ENCODE peak calls at places on chromosomes 11 and 22, in ten cellular contexts. U, P, T, I, K, B, V, O, H and J are unnamed samples.

GRCh38 chr11:76316726-76317125 is 64.2 kb downstream of the THAP12 start:
- DNase-seq in U (no peak), P (no peak), T (no peak), I (no peak), K (no peak), B (no peak), V (no peak), O (no peak), H (no peak), J (no peak)

GRCh38 chr11:31676280-31676982 is 134.7 kb downstream of the PAX6 start:
- DNase-seq in U (no peak), P (no peak), T (no peak), I (no peak), K (no peak), B (no peak), V (peak; percentile 50), O (no peak), H (no peak), J (no peak)

GRCh38 chr11:72723508-72723907 is 28.7 kb downstream of the ARAP1 start:
- DNase-seq in U (no peak), P (no peak), T (no peak), I (no peak), K (no peak), B (peak; percentile 61), V (no peak), O (no peak), H (no peak), J (no peak)

GRCh38 chr22:49954354-49954753 is 6.2 kb upstream of the PIM3 start:
- DNase-seq in U (no peak), P (no peak), T (no peak), I (no peak), K (no peak), B (no peak), V (no peak), O (peak; percentile 73), H (no peak), J (no peak)

GRCh38 chr11:17550455-17551346 is 3.6 kb downstream of the OTOG start:
- DNase-seq in U (no peak), P (no peak), T (no peak), I (no peak), K (no peak), B (peak; percentile 11), V (no peak), O (no peak), H (no peak), J (no peak)

GRCh38 chr11:20048246-20048645 is 112.0 kb downstream of the DBX1 start:
- DNase-seq in U (no peak), P (no peak), T (no peak), I (no peak), K (no peak), B (peak; percentile 66), V (no peak), O (no peak), H (peak; percentile 76), J (no peak)

GRCh38 chr11:131689049-131689925 is 318.9 kb downstream of the NTM start:
- DNase-seq in U (no peak), P (peak; percentile 27), T (no peak), I (no peak), K (no peak), B (no peak), V (no peak), O (no peak), H (no peak), J (no peak)

GRCh38 chr22:22810018-22810427 is 77.6 kb upstream of the IGLL5 start:
- DNase-seq in U (no peak), P (peak; percentile 79), T (no peak), I (peak; percentile 82), K (no peak), B (peak; percentile 21), V (peak; percentile 52), O (peak; percentile 40), H (peak; percentile 11), J (peak; percentile 57)

GRCh38 chr11:86706341-86707131 is 34.1 kb upstream of the ME3 start:
- DNase-seq in U (no peak), P (no peak), T (no peak), I (no peak), K (no peak), B (no peak), V (no peak), O (no peak), H (no peak), J (no peak)

GRCh38 chr11:119412072-119412471 is 10.9 kb downstream of the THY1 start:
- DNase-seq in U (no peak), P (no peak), T (no peak), I (no peak), K (no peak), B (no peak), V (no peak), O (no peak), H (no peak), J (no peak)

GRCh38 chr11:61962213-61963015 is 5.0 kb downstream of the FTH1 start:
- DNase-seq in U (peak; percentile 11), P (no peak), T (no peak), I (no peak), K (no peak), B (no peak), V (peak; percentile 82), O (no peak), H (no peak), J (no peak)

GRCh38 chr11:15565846-15566245 is 451.1 kb downstream of the INSC start:
- DNase-seq in U (no peak), P (no peak), T (no peak), I (peak; percentile 17), K (no peak), B (no peak), V (no peak), O (peak; percentile 25), H (no peak), J (no peak)

GRCh38 chr22:39997421-39997820 is 2.7 kb downstream of the FAM83F start:
- DNase-seq in U (no peak), P (no peak), T (no peak), I (no peak), K (no peak), B (no peak), V (no peak), O (no peak), H (no peak), J (no peak)

GRCh38 chr11:72766152-72766902 is 14.1 kb upstream of the ARAP1 start:
- DNase-seq in U (no peak), P (no peak), T (no peak), I (no peak), K (no peak), B (no peak), V (no peak), O (no peak), H (no peak), J (no peak)

GRCh38 chr11:111557425-111558111 is 17.0 kb downstream of the LAYN start:
- DNase-seq in U (no peak), P (no peak), T (no peak), I (no peak), K (no peak), B (peak; percentile 92), V (peak; percentile 84), O (no peak), H (peak; percentile 99), J (no peak)

GRCh38 chr11:131229221-131229620 is 141.2 kb upstream of the NTM start:
- DNase-seq in U (no peak), P (no peak), T (no peak), I (no peak), K (no peak), B (no peak), V (no peak), O (no peak), H (no peak), J (no peak)

GRCh38 chr11:103735497-103736032 is 300.9 kb upstream of the DDI1 start:
- DNase-seq in U (no peak), P (no peak), T (no peak), I (no peak), K (no peak), B (peak; percentile 61), V (no peak), O (no peak), H (peak; percentile 50), J (no peak)

GRCh38 chr11:7098235-7098832 is 9.5 kb downstream of the RBMXL2 start:
- DNase-seq in U (peak; percentile 87), P (no peak), T (no peak), I (peak; percentile 56), K (peak; percentile 70), B (peak; percentile 67), V (peak; percentile 72), O (no peak), H (peak; percentile 14), J (peak; percentile 45)
- TF ChIP-seq CTCF in U (peak; percentile 75), P (peak; percentile 82), T (no peak), I (peak; percentile 74), K (peak; percentile 64), B (peak; percentile 69), V (peak; percentile 69), O (peak; percentile 76), H (peak; percentile 64), J (peak; percentile 57)

GRCh38 chr22:46103664-46104063 is 46.7 kb upstream of the PPARA start:
- DNase-seq in U (no peak), P (no peak), T (no peak), I (no peak), K (no peak), B (no peak), V (no peak), O (no peak), H (no peak), J (no peak)

GRCh38 chr22:46105494-46106278 is 44.6 kb upstream of the PPARA start:
- DNase-seq in U (no peak), P (peak; percentile 89), T (no peak), I (no peak), K (no peak), B (peak; percentile 81), V (peak; percentile 46), O (no peak), H (peak; percentile 93), J (no peak)

GRCh38 chr22:46106279-46107022 is 43.9 kb upstream of the PPARA start:
- DNase-seq in U (no peak), P (no peak), T (no peak), I (no peak), K (no peak), B (no peak), V (no peak), O (no peak), H (no peak), J (no peak)

GRCh38 chr22:46104170-46104880 is 46.0 kb upstream of the PPARA start:
- DNase-seq in U (no peak), P (no peak), T (no peak), I (no peak), K (no peak), B (no peak), V (no peak), O (no peak), H (peak; percentile 61), J (no peak)

GRCh38 chr22:46104881-46105493 is 45.3 kb upstream of the PPARA start:
- DNase-seq in U (no peak), P (no peak), T (no peak), I (no peak), K (no peak), B (peak; percentile 55), V (no peak), O (no peak), H (peak; percentile 59), J (no peak)
- TF ChIP-seq CTCF in U (no peak), P (no peak), T (no peak), I (no peak), K (no peak), B (peak; percentile 20), V (no peak), O (no peak), H (no peak), J (no peak)

GRCh38 chr11:96091476-96091875 is 167.6 kb upstream of the MTMR2 start:
- DNase-seq in U (no peak), P (no peak), T (no peak), I (no peak), K (no peak), B (no peak), V (no peak), O (no peak), H (no peak), J (no peak)
- TF ChIP-seq CTCF in U (peak; percentile 17), P (no peak), T (no peak), I (no peak), K (no peak), B (no peak), V (no peak), O (no peak), H (peak; percentile 8), J (peak; percentile 19)

GRCh38 chr11:120912504-120912903 is 111.4 kb upstream of the TBCEL start:
- DNase-seq in U (peak; percentile 77), P (no peak), T (no peak), I (peak; percentile 52), K (peak; percentile 65), B (peak; percentile 40), V (peak; percentile 51), O (no peak), H (peak; percentile 51), J (peak; percentile 62)
- TF ChIP-seq CTCF in U (peak; percentile 56), P (peak; percentile 39), T (no peak), I (peak; percentile 48), K (peak; percentile 55), B (peak; percentile 40), V (peak; percentile 45), O (peak; percentile 43), H (peak; percentile 53), J (peak; percentile 52)